ENCODE peak calls at places on chromosome 5, in six cellular contexts. R, Y, A, Q, E and P are unnamed samples.

GRCh38 chr5:30981576-30981975 is 211.9 kb upstream of the CDH6 start:
- DNase-seq in R (peak; percentile 45), Y (no peak), A (no peak), Q (no peak), E (no peak), P (no peak)

GRCh38 chr5:4345850-4346249 is 750.2 kb downstream of the IRX1 start:
- DNase-seq in R (no peak), Y (no peak), A (no peak), Q (no peak), E (no peak), P (no peak)

GRCh38 chr5:44603496-44604272 is 205.1 kb upstream of the MRPS30 start:
- DNase-seq in R (no peak), Y (peak; percentile 15), A (peak; percentile 30), Q (no peak), E (no peak), P (no peak)

GRCh38 chr5:130529716-130530485 is 625.6 kb downstream of the CHSY3 start:
- DNase-seq in R (peak; percentile 38), Y (no peak), A (no peak), Q (no peak), E (no peak), P (no peak)

GRCh38 chr5:141420855-141421488 is at the start of gene PCDHGA11:
- DNase-seq in R (peak; percentile 73), Y (peak; percentile 30), A (peak; percentile 57), Q (peak; percentile 52), E (no peak), P (peak; percentile 81)

GRCh38 chr5:111252799-111253564 is 28.8 kb downstream of the CAMK4 start:
- DNase-seq in R (no peak), Y (no peak), A (no peak), Q (no peak), E (no peak), P (no peak)

GRCh38 chr5:132016721-132017250 is 5.3 kb upstream of the ACSL6 start:
- DNase-seq in R (no peak), Y (peak; percentile 2), A (no peak), Q (no peak), E (peak; percentile 44), P (no peak)

GRCh38 chr5:107979900-107980299 is 309.2 kb upstream of the EFNA5 start:
- DNase-seq in R (no peak), Y (no peak), A (no peak), Q (no peak), E (no peak), P (no peak)

GRCh38 chr5:96214442-96215197 is 218.4 kb downstream of the PCSK1 start:
- DNase-seq in R (no peak), Y (no peak), A (no peak), Q (no peak), E (no peak), P (no peak)

GRCh38 chr5:101437341-101437740 is 534.3 kb upstream of the ST8SIA4 start:
- DNase-seq in R (no peak), Y (no peak), A (no peak), Q (no peak), E (no peak), P (no peak)

GRCh38 chr5:178288373-178289368 is 56.1 kb upstream of the PHYKPL start:
- DNase-seq in R (no peak), Y (peak; percentile 17), A (peak; percentile 54), Q (peak; percentile 40), E (peak; percentile 55), P (no peak)

GRCh38 chr5:119343766-119344165 is 12.1 kb upstream of the TNFAIP8 start:
- DNase-seq in R (peak; percentile 23), Y (no peak), A (no peak), Q (no peak), E (no peak), P (no peak)

GRCh38 chr5:180194410-180195345 is 14.3 kb downstream of the RASGEF1C start:
- DNase-seq in R (no peak), Y (no peak), A (no peak), Q (no peak), E (no peak), P (peak; percentile 49)

GRCh38 chr5:89948977-89949376 is 460.6 kb downstream of the CETN3 start:
- DNase-seq in R (no peak), Y (no peak), A (no peak), Q (no peak), E (no peak), P (no peak)

GRCh38 chr5:173721259-173722232 is 105.1 kb upstream of the BOD1 start:
- DNase-seq in R (no peak), Y (peak; percentile 37), A (no peak), Q (no peak), E (no peak), P (no peak)

GRCh38 chr5:14505310-14506140 is 76.1 kb upstream of the OTULINL start:
- DNase-seq in R (no peak), Y (no peak), A (peak; percentile 26), Q (no peak), E (no peak), P (peak; percentile 89)

GRCh38 chr5:159887050-159887449 is 29.2 kb upstream of the ADRA1B start:
- DNase-seq in R (no peak), Y (no peak), A (no peak), Q (no peak), E (no peak), P (no peak)

GRCh38 chr5:8517461-8517860 is 648.5 kb downstream of the MTRR start:
- DNase-seq in R (peak; percentile 2), Y (peak; percentile 20), A (no peak), Q (peak; percentile 11), E (no peak), P (no peak)

GRCh38 chr5:29197636-29198035 is 1995.8 kb upstream of the CDH6 start:
- DNase-seq in R (no peak), Y (no peak), A (no peak), Q (no peak), E (no peak), P (no peak)

GRCh38 chr5:94094793-94095441 is 353.5 kb upstream of the POU5F2 start:
- DNase-seq in R (no peak), Y (no peak), A (no peak), Q (peak; percentile 43), E (no peak), P (no peak)

GRCh38 chr5:114898602-114899001 is 271.1 kb downstream of the TRIM36 start:
- DNase-seq in R (no peak), Y (no peak), A (peak; percentile 25), Q (no peak), E (no peak), P (no peak)

GRCh38 chr5:132267931-132268501 is 10.5 kb downstream of the PDLIM4 start:
- DNase-seq in R (no peak), Y (no peak), A (no peak), Q (no peak), E (peak; percentile 78), P (no peak)

GRCh38 chr5:52801329-52801728 is 13.6 kb downstream of the ITGA1 start:
- DNase-seq in R (no peak), Y (no peak), A (peak; percentile 58), Q (peak; percentile 22), E (no peak), P (no peak)

GRCh38 chr5:121890297-121890858 is 38.7 kb downstream of the FTMT start:
- DNase-seq in R (no peak), Y (no peak), A (peak; percentile 26), Q (no peak), E (no peak), P (peak; percentile 4)

GRCh38 chr5:103808464-103809106 is 246.0 kb upstream of the NUDT12 start:
- DNase-seq in R (peak; percentile 59), Y (peak; percentile 47), A (peak; percentile 73), Q (peak; percentile 79), E (no peak), P (peak; percentile 58)

GRCh38 chr5:96370981-96371380 is 62.1 kb downstream of the PCSK1 start:
- DNase-seq in R (no peak), Y (no peak), A (no peak), Q (no peak), E (no peak), P (no peak)

GRCh38 chr5:102670224-102670836 is 84.8 kb upstream of the PAM start:
- DNase-seq in R (peak; percentile 25), Y (peak; percentile 60), A (peak; percentile 60), Q (peak; percentile 43), E (no peak), P (peak; percentile 68)

GRCh38 chr5:154141686-154142300 is 48.7 kb upstream of the GALNT10 start:
- DNase-seq in R (no peak), Y (peak; percentile 77), A (peak; percentile 52), Q (no peak), E (no peak), P (no peak)
- H3K4me3 ChIP-seq in R (no peak overlapping the region), Y (no peak overlapping the region), A (no peak overlapping the region), Q (no peak overlapping the region), E (no peak overlapping the region), P (no peak overlapping the region)

GRCh38 chr5:61919920-61920319 is 386.1 kb upstream of the KIF2A start:
- DNase-seq in R (no peak), Y (no peak), A (no peak), Q (peak; percentile 75), E (no peak), P (no peak)
- H3K27me3 ChIP-seq in R (no peaks in the 10 kb centered on the region), Y (peaks cover 15% of the 10 kb centered on the region), A (no peaks in the 10 kb centered on the region), Q (no peaks in the 10 kb centered on the region), E (no peaks in the 10 kb centered on the region), P (no peaks in the 10 kb centered on the region)

GRCh38 chr5:149954798-149955197 is 5.8 kb upstream of the SLC26A2 start:
- DNase-seq in R (no peak), Y (no peak), A (no peak), Q (no peak), E (no peak), P (no peak)

GRCh38 chr5:149956685-149957084 is 3.9 kb upstream of the SLC26A2 start:
- DNase-seq in R (no peak), Y (no peak), A (no peak), Q (no peak), E (no peak), P (no peak)

GRCh38 chr5:149960272-149961185 is at the start of gene SLC26A2:
- DNase-seq in R (peak; percentile 99), Y (peak; percentile 98), A (peak; percentile 99), Q (peak; percentile 98), E (peak; percentile 99), P (peak; percentile 98)

GRCh38 chr5:149959406-149960236 is 937 bp upstream of the SLC26A2 start:
- DNase-seq in R (peak; percentile 75), Y (peak; percentile 37), A (peak; percentile 31), Q (peak; percentile 73), E (no peak), P (peak; percentile 68)

GRCh38 chr5:149957855-149958254 is 2.7 kb upstream of the SLC26A2 start:
- DNase-seq in R (no peak), Y (no peak), A (no peak), Q (peak; percentile 59), E (no peak), P (no peak)
- H3K36me3 ChIP-seq in R (no peaks in the 10 kb centered on the region), Y (no peaks in the 10 kb centered on the region), A (no peaks in the 10 kb centered on the region), Q (no peaks in the 10 kb centered on the region), E (no peaks in the 10 kb centered on the region), P (no peaks in the 10 kb centered on the region)

GRCh38 chr5:99022250-99022649 is 93.4 kb upstream of the CHD1 start:
- DNase-seq in R (no peak), Y (no peak), A (no peak), Q (no peak), E (no peak), P (no peak)

GRCh38 chr5:99020698-99021048 is 91.9 kb upstream of the CHD1 start:
- DNase-seq in R (no peak), Y (no peak), A (no peak), Q (peak; percentile 24), E (no peak), P (no peak)

GRCh38 chr5:99019812-99020697 is 91.2 kb upstream of the CHD1 start:
- DNase-seq in R (peak; percentile 90), Y (no peak), A (no peak), Q (peak; percentile 63), E (no peak), P (no peak)

GRCh38 chr5:99029172-99029571 is 100.4 kb upstream of the CHD1 start:
- DNase-seq in R (no peak), Y (no peak), A (no peak), Q (no peak), E (no peak), P (no peak)

GRCh38 chr5:99025298-99026045 is 96.7 kb upstream of the CHD1 start:
- DNase-seq in R (no peak), Y (no peak), A (no peak), Q (peak; percentile 66), E (no peak), P (no peak)
- H3K4me3 ChIP-seq in R (no peak overlapping the region), Y (no peak overlapping the region), A (no peak overlapping the region), Q (no peak overlapping the region), E (no peak overlapping the region), P (no peak overlapping the region)